ENCODE peak calls at places on chromosomes 12 and 14, in seven cellular contexts. P is effector CD8-positive, alpha-beta T cell; T is aorta; K is T-helper 9 cell; O is glutamatergic neuron; H is CD8-positive, alpha-beta T cell; F is C1 segment of cervical spinal cord. X is an unnamed sample.

GRCh38 chr12:122097641-122098364 is 19.2 kb downstream of the MLXIP start:
- DNase-seq in K (no peak), H (no peak), T (no peak), P (no peak), F (no peak), O (no peak), X (peak)

GRCh38 chr14:71623939-71624338 is 308.3 kb upstream of the RGS6 start:
- DNase-seq in P (no peak), K (no peak), T (no peak), H (no peak), F (no peak), O (no peak), X (no peak)

GRCh38 chr14:93717968-93718320 is 70.3 kb downstream of the PRIMA1 start:
- DNase-seq in F (no peak), T (no peak), K (no peak), O (no peak), H (no peak), P (no peak), X (no peak)

GRCh38 chr14:99772371-99773283 is 20.6 kb upstream of the EML1 start:
- DNase-seq in O (no peak), K (no peak), F (no peak), T (no peak), P (no peak), H (no peak), X (no peak)

GRCh38 chr14:55306938-55307589 is 35.8 kb downstream of the FBXO34 start:
- DNase-seq in O (no peak), F (no peak), T (no peak), H (no peak), K (no peak), P (no peak), X (no peak)

GRCh38 chr14:22472935-22473854 is 115.8 kb downstream of the DAD1 start:
- DNase-seq in K (no peak), P (no peak), T (no peak), O (no peak), H (no peak), F (peak), X (no peak)

GRCh38 chr14:88551094-88551870 is 3.5 kb downstream of the PTPN21 start:
- DNase-seq in K (no peak), H (peak), P (peak), F (peak), O (peak), T (peak), X (peak)

GRCh38 chr14:98173291-98173690 is 1098.7 kb downstream of the BCL11B start:
- DNase-seq in K (peak), P (peak), H (peak), O (no peak), F (no peak), T (no peak), X (no peak)

GRCh38 chr14:95291859-95292542 is 27.7 kb downstream of the CLMN start:
- DNase-seq in H (no peak), K (no peak), O (no peak), P (no peak), T (peak), F (no peak), X (peak)

GRCh38 chr14:51478241-51478640 is 173.5 kb upstream of the FRMD6 start:
- DNase-seq in K (no peak), P (no peak), H (no peak), T (no peak), O (no peak), F (no peak), X (no peak)

GRCh38 chr14:68961781-68962584 is 17.1 kb downstream of the ACTN1 start:
- DNase-seq in K (no peak), P (no peak), F (no peak), T (peak), H (no peak), O (no peak), X (no peak)

GRCh38 chr12:110198386-110198785 is 74.2 kb downstream of the IFT81 start:
- DNase-seq in F (no peak), K (no peak), P (no peak), T (no peak), H (no peak), O (no peak), X (no peak)

GRCh38 chr14:103994535-103995184 is 52.3 kb upstream of the RD3L start:
- DNase-seq in H (no peak), P (no peak), F (no peak), T (no peak), K (no peak), O (no peak), X (no peak)

GRCh38 chr14:23539209-23539866 is 12.2 kb downstream of the ZFHX2 start:
- DNase-seq in K (no peak), F (peak), H (peak), P (no peak), O (peak), T (no peak), X (no peak)

GRCh38 chr14:65170768-65171251 is 68.5 kb upstream of the MAX start:
- DNase-seq in P (no peak), H (peak), F (peak), K (peak), T (no peak), O (peak), X (no peak)

GRCh38 chr12:113095405-113095804 is 38.9 kb downstream of the DTX1 start:
- DNase-seq in K (no peak), H (no peak), T (no peak), O (no peak), P (no peak), F (no peak), X (no peak)

GRCh38 chr12:41992029-41992428 is 152.6 kb downstream of the GXYLT1 start:
- DNase-seq in F (no peak), T (no peak), P (no peak), K (no peak), O (no peak), H (no peak), X (no peak)

GRCh38 chr12:82357845-82358199 is 365 bp downstream of the CCDC59 start:
- DNase-seq in T (no peak), F (no peak), H (no peak), P (no peak), O (no peak), K (no peak), X (no peak)

GRCh38 chr12:6998708-6999451 is 19.4 kb downstream of the LPCAT3 start:
- DNase-seq in T (no peak), O (no peak), P (no peak), H (no peak), F (no peak), K (no peak), X (no peak)

GRCh38 chr14:74976264-74977113 is 21.1 kb upstream of the PGF start:
- DNase-seq in T (no peak), K (no peak), P (no peak), F (no peak), H (no peak), O (no peak), X (no peak)

GRCh38 chr12:70497508-70497907 is 131.4 kb downstream of the KCNMB4 start:
- DNase-seq in T (no peak), F (no peak), P (no peak), H (no peak), K (no peak), O (no peak), X (no peak)

GRCh38 chr12:104784592-104784991 is 173.5 kb downstream of the SLC41A2 start:
- DNase-seq in P (no peak), T (no peak), O (no peak), H (no peak), K (no peak), F (no peak), X (no peak)

GRCh38 chr14:28756896-28757570 is 9.6 kb upstream of the FOXG1 start:
- DNase-seq in H (no peak), P (no peak), O (peak), K (no peak), F (no peak), T (no peak), X (no peak)

GRCh38 chr12:53530920-53531319 is 23.6 kb upstream of the NPFF start:
- DNase-seq in F (no peak), O (no peak), P (no peak), H (no peak), T (no peak), K (no peak), X (no peak)

GRCh38 chr14:52029881-52030280 is 39.0 kb downstream of the NID2 start:
- DNase-seq in K (no peak), P (no peak), T (no peak), H (no peak), F (no peak), O (no peak), X (no peak)

GRCh38 chr12:19794116-19794515 is 354.8 kb downstream of the AEBP2 start:
- DNase-seq in H (no peak), P (no peak), T (no peak), K (no peak), F (no peak), O (no peak), X (no peak)

GRCh38 chr12:12070674-12071661 is at the start of gene BCL2L14:
- DNase-seq in F (no peak), K (no peak), O (no peak), H (no peak), P (no peak), T (no peak), X (no peak)

GRCh38 chr12:124730455-124730932 is 133.2 kb downstream of the SCARB1 start:
- DNase-seq in K (no peak), P (no peak), H (no peak), T (peak), O (no peak), F (no peak), X (peak)

GRCh38 chr12:123058980-123059379 is 78.5 kb downstream of the ARL6IP4 start:
- DNase-seq in T (no peak), F (no peak), P (no peak), K (no peak), O (no peak), H (no peak), X (no peak)